ENCODE peak calls at places on chromosomes 5 and 9, in four cellular contexts. W is left ventricle myocardium inferior, T is hepatocyte, D is heart left ventricle. J is an unnamed sample.

GRCh38 chr9:83932001-83932400 is 10.8 kb upstream of the KIF27 start:
- DNase-seq in W (no peak), T (no peak), D (no peak), J (no peak)

GRCh38 chr5:112316006-112316405 is 103.1 kb downstream of the EPB41L4A start:
- DNase-seq in W (no peak), T (no peak), D (no peak), J (no peak)

GRCh38 chr5:170132642-170133448 is 27.1 kb downstream of the FOXI1 start:
- DNase-seq in W (no peak), T (no peak), D (no peak), J (no peak)

GRCh38 chr5:108900668-108901067 is 153.0 kb downstream of the FER start:
- DNase-seq in W (no peak), T (no peak), D (no peak), J (no peak)

GRCh38 chr9:70113403-70114022 is 69.9 kb downstream of the MAMDC2 start:
- DNase-seq in W (peak; percentile 52), T (peak; percentile 67), D (peak; percentile 49), J (no peak)

GRCh38 chr9:126147620-126148522 is 178.8 kb upstream of the MVB12B start:
- DNase-seq in W (no peak), T (no peak), D (no peak), J (no peak)

GRCh38 chr9:32351845-32352244 is 32.6 kb upstream of the ACO1 start:
- DNase-seq in W (no peak), T (no peak), D (no peak), J (no peak)

GRCh38 chr5:127011961-127012644 is 18.3 kb downstream of the MARCHF3 start:
- DNase-seq in W (no peak), T (no peak), D (no peak), J (no peak)

GRCh38 chr5:172676914-172677475 is 35.9 kb downstream of the NEURL1B start:
- DNase-seq in W (no peak), T (no peak), D (no peak), J (no peak)

GRCh38 chr9:131735238-131736181 is 4.4 kb downstream of the RAPGEF1 start:
- DNase-seq in W (no peak), T (peak; percentile 85), D (peak; percentile 20), J (no peak)

GRCh38 chr5:62354028-62354874 is 48.2 kb downstream of the KIF2A start:
- DNase-seq in W (no peak), T (peak; percentile 72), D (no peak), J (no peak)

GRCh38 chr9:97220894-97221477 is 86.5 kb upstream of the CCDC180 start:
- DNase-seq in W (no peak), T (peak; percentile 4), D (no peak), J (no peak)

GRCh38 chr5:171604195-171604594 is 181.4 kb upstream of the SMIM23 start:
- DNase-seq in W (no peak), T (no peak), D (no peak), J (no peak)

GRCh38 chr9:89710689-89711088 is 105.9 kb downstream of the GADD45G start:
- DNase-seq in W (no peak), T (peak; percentile 65), D (no peak), J (no peak)

GRCh38 chr9:137784641-137785513 is 92.7 kb upstream of the CACNA1B start:
- DNase-seq in W (no peak), T (no peak), D (no peak), J (no peak)

GRCh38 chr5:137679195-137679594 is 56.7 kb downstream of the KLHL3 start:
- DNase-seq in W (no peak), T (no peak), D (no peak), J (no peak)

GRCh38 chr5:177330991-177331837 is 19.5 kb upstream of the MXD3 start:
- DNase-seq in W (no peak), T (no peak), D (no peak), J (no peak)

GRCh38 chr5:57754616-57755015 is 272.0 kb upstream of the ACTBL2 start:
- DNase-seq in W (no peak), T (no peak), D (no peak), J (no peak)

GRCh38 chr9:121914604-121915303 is 178.4 kb downstream of the TTLL11 start:
- DNase-seq in W (no peak), T (no peak), D (no peak), J (no peak)

GRCh38 chr9:88531920-88532319 is 3.1 kb upstream of the NXNL2 start:
- DNase-seq in W (no peak), T (no peak), D (no peak), J (no peak)

GRCh38 chr5:87829214-87829551 is 416.5 kb upstream of the CCNH start:
- DNase-seq in W (peak; percentile 48), T (peak; percentile 54), D (peak; percentile 68), J (no peak)

GRCh38 chr9:69223605-69224004 is 49.5 kb downstream of the TJP2 start:
- DNase-seq in W (no peak), T (peak; percentile 62), D (peak; percentile 41), J (no peak)

GRCh38 chr9:116669296-116669695 is 17.8 kb upstream of the TRIM32 start:
- DNase-seq in W (no peak), T (no peak), D (no peak), J (no peak)

GRCh38 chr5:5409151-5409810 is 13.2 kb upstream of the ICE1 start:
- DNase-seq in W (no peak), T (no peak), D (no peak), J (no peak)

GRCh38 chr5:80736730-80737129 is 81.9 kb upstream of the DHFR start:
- DNase-seq in W (no peak), T (no peak), D (no peak), J (peak; percentile 60)

GRCh38 chr5:76074487-76074886 is 8.7 kb upstream of the SV2C start:
- DNase-seq in W (no peak), T (no peak), D (no peak), J (no peak)

GRCh38 chr9:118929317-118929716 is 439.9 kb downstream of the BRINP1 start:
- DNase-seq in W (no peak), T (no peak), D (no peak), J (peak; percentile 40)

DNA sequence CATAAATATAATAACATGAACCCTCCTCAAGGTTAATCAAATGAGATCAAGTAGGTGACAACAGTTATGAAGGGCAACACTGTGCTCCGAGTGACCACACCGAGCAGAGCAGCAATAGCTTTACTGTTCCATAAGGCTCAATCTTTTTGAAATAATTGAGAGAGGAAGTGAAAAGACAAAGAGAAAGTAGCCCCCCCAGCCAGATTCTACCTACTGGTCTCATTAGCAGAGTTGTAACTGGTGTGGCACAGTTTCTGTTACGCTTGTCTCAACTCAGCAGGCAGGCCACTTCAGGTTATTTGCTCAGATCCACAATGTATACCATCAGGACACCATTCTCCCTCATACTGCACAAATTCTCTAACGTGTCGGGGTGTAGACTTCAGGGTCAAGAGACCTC is 14.0 kb downstream of the PRUNE2 start:
- DNase-seq in W (no peak), T (no peak), D (no peak), J (no peak)
- H3K27ac ChIP-seq in W (no peak overlapping the region), T (no peak overlapping the region), D (no peak overlapping the region), J (no peak overlapping the region)

GRCh38 chr9:99430301-99430700 is 208.2 kb downstream of the SEC61B start:
- DNase-seq in W (no peak), T (no peak), D (no peak), J (no peak)
- H3K27ac ChIP-seq in W (no peak overlapping the region), T (no peak overlapping the region), D (no peak overlapping the region), J (no peak overlapping the region)

GRCh38 chr9:130528674-130529073 is 50.7 kb upstream of the FUBP3 start:
- DNase-seq in W (no peak), T (no peak), D (no peak), J (no peak)
- H3K27ac ChIP-seq in W (no peak overlapping the region), T (no peak overlapping the region), D (no peak overlapping the region), J (no peak overlapping the region)

DNA sequence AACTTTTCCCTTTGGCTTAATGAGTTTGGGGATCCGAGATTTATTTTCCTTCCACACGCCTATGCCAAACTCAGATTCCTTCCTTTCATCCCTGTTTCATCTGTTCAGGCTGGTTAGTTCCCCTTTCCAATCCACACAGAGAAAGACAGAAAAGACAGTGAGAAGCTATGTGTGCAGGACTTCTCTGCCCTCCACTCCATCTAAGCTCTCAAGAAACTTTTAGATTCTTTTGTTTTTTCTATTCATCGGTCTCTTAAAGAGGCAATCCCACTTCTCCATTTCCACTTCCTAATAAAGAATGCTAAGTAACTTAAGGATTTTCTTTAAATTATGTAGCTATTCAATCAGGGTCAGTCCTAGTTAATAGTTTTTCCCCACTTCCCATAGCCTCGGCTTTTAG is 11.2 kb downstream of the ITGA1 start:
- DNase-seq in W (no peak), T (no peak), D (no peak), J (no peak)
- H3K27ac ChIP-seq in W (peak overlapping the region; percentile 96), T (peak overlapping the region; percentile 93), D (peak overlapping the region; percentile 67), J (peak overlapping the region; percentile 99)

GRCh38 chr9:105089874-105090273 is 154.6 kb upstream of the SLC44A1 start:
- DNase-seq in W (no peak), T (no peak), D (no peak), J (no peak)

GRCh38 chr9:105088499-105088898 is 156.0 kb upstream of the SLC44A1 start:
- DNase-seq in W (no peak), T (peak; percentile 14), D (no peak), J (no peak)

GRCh38 chr9:105093685-105094084 is 150.8 kb upstream of the SLC44A1 start:
- DNase-seq in W (no peak), T (no peak), D (no peak), J (no peak)

GRCh38 chr9:105088088-105088487 is 156.4 kb upstream of the SLC44A1 start:
- DNase-seq in W (no peak), T (no peak), D (no peak), J (no peak)

GRCh38 chr9:105091004-105091640 is 153.3 kb upstream of the SLC44A1 start:
- DNase-seq in W (no peak), T (no peak), D (no peak), J (no peak)
- H3K27ac ChIP-seq in W (no peak overlapping the region), T (no peak overlapping the region), D (no peak overlapping the region), J (no peak overlapping the region)

GRCh38 chr9:114849450-114849849 is 43.6 kb upstream of the TNFSF15 start:
- DNase-seq in W (no peak), T (no peak), D (no peak), J (no peak)

GRCh38 chr9:114852050-114852594 is 46.3 kb upstream of the TNFSF15 start:
- DNase-seq in W (no peak), T (no peak), D (no peak), J (no peak)

GRCh38 chr9:114850871-114851270 is 45.0 kb upstream of the TNFSF15 start:
- DNase-seq in W (no peak), T (no peak), D (no peak), J (no peak)

GRCh38 chr9:114853071-114853865 is 47.4 kb upstream of the TNFSF15 start:
- DNase-seq in W (no peak), T (peak; percentile 16), D (no peak), J (no peak)

DNA sequence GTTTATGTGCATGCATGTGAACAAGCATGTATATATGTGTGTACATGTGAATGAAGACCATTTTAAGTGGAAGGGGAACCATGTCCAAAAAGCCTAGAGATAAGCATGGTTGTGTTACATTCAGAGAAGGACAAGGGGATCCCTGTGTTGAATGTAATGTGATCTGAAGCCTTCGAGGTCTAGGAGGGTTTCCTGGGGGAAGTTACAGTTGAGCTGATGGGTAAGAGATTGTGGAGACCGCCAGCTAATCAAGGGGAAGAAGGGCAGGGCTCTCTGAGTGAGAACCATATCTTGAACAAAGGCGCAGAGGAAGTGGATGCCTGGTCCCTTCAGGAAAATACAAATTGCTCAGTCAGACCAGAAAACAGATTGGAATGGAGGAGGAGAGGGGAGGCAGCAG is 45.5 kb upstream of the TNFSF15 start:
- DNase-seq in W (no peak), T (no peak), D (no peak), J (no peak)
- H3K27ac ChIP-seq in W (no peak overlapping the region), T (no peak overlapping the region), D (no peak overlapping the region), J (no peak overlapping the region)